ENCODE peak calls at places on chromosomes 7 and 10, in seven cellular contexts. X is skeletal muscle cell, R is IMR-90, V is dorsolateral prefrontal cortex, A is cardiac muscle cell, J is Caco-2, E is NB4. Q is an unnamed sample.

GRCh38 chr10:110311357-110311949 is 6.7 kb upstream of the SMNDC1 start:
- DNase-seq in X (no peak), J (peak), V (no peak), E (peak), R (peak), A (peak), Q (peak)

GRCh38 chr7:43735802-43736603 is 6.7 kb upstream of the COA1 start:
- DNase-seq in E (peak), X (no peak), A (peak), V (no peak), J (peak), R (peak), Q (peak)

GRCh38 chr10:21175797-21176196 is 278.7 kb upstream of the NEBL start:
- DNase-seq in A (no peak), J (no peak), V (no peak), X (no peak), R (no peak), E (no peak), Q (no peak)

GRCh38 chr10:59894114-59894513 is 12.2 kb downstream of the CCDC6 start:
- DNase-seq in X (peak), J (no peak), R (peak), V (peak), A (peak), E (no peak), Q (peak)

GRCh38 chr10:30534465-30535144 is 94.9 kb downstream of the LYZL2 start:
- DNase-seq in R (peak), J (peak), V (peak), A (peak), E (peak), X (no peak), Q (peak)

GRCh38 chr7:131604841-131605279 is 48.4 kb upstream of the PODXL start:
- DNase-seq in X (peak), A (peak), E (no peak), J (no peak), V (no peak), R (peak), Q (peak)

GRCh38 chr7:27802977-27803376 is 63.0 kb downstream of the TAX1BP1 start:
- DNase-seq in A (peak), E (peak), V (no peak), X (peak), J (no peak), R (no peak), Q (peak)

GRCh38 chr7:16989883-16990413 is 108.2 kb upstream of the AGR3 start:
- DNase-seq in X (peak), R (peak), A (peak), J (peak), E (no peak), V (peak), Q (peak)

GRCh38 chr10:62335326-62335725 is 38.8 kb upstream of the ZNF365 start:
- DNase-seq in X (no peak), V (no peak), E (no peak), A (peak), J (no peak), R (peak), Q (peak)

GRCh38 chr7:39280337-39280736 is 285.9 kb upstream of the YAE1 start:
- DNase-seq in R (no peak), A (no peak), J (no peak), V (no peak), X (no peak), E (no peak), Q (no peak)

GRCh38 chr10:3353235-3353634 is 180.7 kb upstream of the PITRM1 start:
- DNase-seq in J (no peak), E (no peak), V (no peak), A (no peak), X (no peak), R (no peak), Q (no peak)

GRCh38 chr10:124283215-124284046 is 135.3 kb downstream of the OAT start:
- DNase-seq in J (no peak), X (no peak), A (no peak), E (no peak), R (no peak), V (no peak), Q (no peak)

GRCh38 chr10:58743466-58744115 is 230.9 kb downstream of the BICC1 start:
- DNase-seq in X (no peak), V (no peak), J (peak), E (no peak), R (peak), A (peak), Q (peak)

GRCh38 chr10:15279236-15279635 is 91.9 kb downstream of the FAM171A1 start:
- DNase-seq in V (no peak), X (no peak), E (no peak), J (no peak), R (no peak), A (no peak), Q (no peak)

GRCh38 chr10:79335470-79336235 is 11.6 kb upstream of the PPIF start:
- DNase-seq in J (no peak), V (peak), X (no peak), A (no peak), E (no peak), R (no peak), Q (no peak)

GRCh38 chr7:98066934-98067507 is 39.6 kb upstream of the LMTK2 start:
- DNase-seq in A (peak), E (no peak), V (no peak), J (peak), R (no peak), X (no peak), Q (peak)

GRCh38 chr7:96311967-96312366 is 9.9 kb downstream of the SLC25A13 start:
- DNase-seq in R (peak), X (no peak), A (peak), J (no peak), V (no peak), E (peak), Q (peak)

GRCh38 chr10:128530301-128530700 is 404.1 kb upstream of the MKI67 start:
- DNase-seq in J (peak), V (no peak), E (peak), A (peak), R (no peak), X (no peak), Q (peak)

GRCh38 chr7:106775552-106775936 is 89.5 kb upstream of the PIK3CG start:
- DNase-seq in X (peak), R (peak), E (peak), V (no peak), J (no peak), A (peak), Q (peak)

GRCh38 chr10:79243211-79244067 is 103.8 kb upstream of the PPIF start:
- DNase-seq in X (no peak), R (no peak), A (no peak), V (peak), J (no peak), E (peak), Q (no peak)

GRCh38 chr7:105820667-105821066 is 55.7 kb downstream of the ATXN7L1 start:
- DNase-seq in X (no peak), J (no peak), R (no peak), E (no peak), A (no peak), V (no peak), Q (no peak)

GRCh38 chr7:146661929-146662328 is 545.3 kb downstream of the CNTNAP2 start:
- DNase-seq in V (no peak), J (no peak), E (no peak), R (no peak), A (no peak), X (no peak), Q (no peak)

GRCh38 chr10:23080211-23080724 is 15.1 kb upstream of the MSRB2 start:
- DNase-seq in R (no peak), J (no peak), E (no peak), X (no peak), A (no peak), V (no peak), Q (no peak)

GRCh38 chr10:484925-485661 is 204.4 kb downstream of the DIP2C start:
- DNase-seq in X (no peak), A (no peak), E (no peak), V (peak), J (no peak), R (no peak), Q (no peak)

GRCh38 chr7:83947260-83947659 is 247.3 kb downstream of the SEMA3A start:
- DNase-seq in A (peak), J (peak), V (no peak), X (no peak), E (peak), R (no peak), Q (peak)

GRCh38 chr10:126243976-126244375 is 144.3 kb downstream of the ADAM12 start:
- DNase-seq in J (no peak), A (peak), E (no peak), X (peak), V (no peak), R (peak), Q (peak)

GRCh38 chr7:108000875-108001758 is 1.8 kb downstream of the LAMB1 start:
- DNase-seq in R (peak), J (peak), X (no peak), A (peak), E (no peak), V (peak), Q (peak)

GRCh38 chr7:128446306-128446705 is 9.4 kb upstream of the HILPDA start:
- DNase-seq in J (no peak), E (no peak), X (no peak), A (no peak), R (no peak), V (no peak), Q (no peak)

GRCh38 chr10:31584789-31585406 is 265.9 kb downstream of the ZEB1 start:
- DNase-seq in V (no peak), X (no peak), J (no peak), A (no peak), E (no peak), R (no peak), Q (no peak)

GRCh38 chr10:70761031-70761601 is 24.1 kb downstream of the TBATA start:
- DNase-seq in E (peak), V (no peak), R (no peak), J (peak), X (no peak), A (peak), Q (peak)

GRCh38 chr10:74332398-74332797 is 181.4 kb downstream of the ADK start:
- DNase-seq in J (no peak), R (peak), E (no peak), A (no peak), V (no peak), X (peak), Q (no peak)

GRCh38 chr10:93867481-93867880 is 26.3 kb upstream of the SLC35G1 start:
- DNase-seq in R (no peak), E (peak), J (no peak), X (no peak), V (no peak), A (no peak), Q (no peak)

DNA sequence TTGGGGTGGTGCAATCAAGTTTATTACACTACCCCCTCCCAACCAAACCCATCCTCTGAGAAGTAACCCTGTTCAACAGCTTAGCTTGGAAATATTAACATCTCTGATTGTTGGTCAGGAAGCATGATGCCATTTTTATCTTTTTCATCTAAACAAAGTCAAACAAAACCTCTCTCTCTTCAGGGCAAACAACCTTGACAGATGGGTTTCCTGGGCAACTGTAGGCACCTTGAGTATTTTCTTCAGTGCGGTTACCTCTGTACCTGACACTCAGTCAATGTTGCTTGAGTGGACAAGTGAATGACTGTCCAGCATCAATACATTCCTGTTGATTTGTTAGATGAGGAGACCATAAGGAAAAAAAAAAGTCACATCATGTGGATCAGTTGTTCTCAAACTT is 183.6 kb downstream of the NRP1 start:
- DNase-seq in A (no peak), E (no peak), X (no peak), R (no peak), V (no peak), J (no peak), Q (no peak)
- H3K4me3 ChIP-seq in A (no peak), E (no peak), X (no peak), R (no peak), V (no peak), J (no peak), Q (no peak)

GRCh38 chr7:156984209-156984891 is 26.1 kb downstream of the MNX1 start:
- DNase-seq in E (no peak), J (no peak), R (peak), X (peak), A (peak), V (no peak), Q (peak)
- H3K4me3 ChIP-seq in E (no peak), J (no peak), R (no peak), X (peak), A (no peak), V (no peak), Q (no peak)

GRCh38 chr7:37740398-37740797 is 56.8 kb downstream of the GPR141 start:
- DNase-seq in R (no peak), J (no peak), A (no peak), V (no peak), X (no peak), E (no peak), Q (no peak)
- H3K4me3 ChIP-seq in R (no peak), J (no peak), A (no peak), V (no peak), X (no peak), E (no peak), Q (no peak)

GRCh38 chr10:113283189-113283588 is 269.7 kb upstream of the HABP2 start:
- DNase-seq in E (no peak), V (no peak), X (no peak), R (no peak), A (no peak), J (peak), Q (no peak)
- H3K4me3 ChIP-seq in E (no peak), V (no peak), X (no peak), R (no peak), A (no peak), J (no peak), Q (no peak)

GRCh38 chr10:44863344-44864041 is 47.6 kb upstream of the TMEM72 start:
- DNase-seq in A (no peak), R (no peak), V (no peak), J (peak), X (no peak), E (no peak), Q (no peak)

GRCh38 chr10:44862917-44863316 is 48.2 kb upstream of the TMEM72 start:
- DNase-seq in X (no peak), E (no peak), A (no peak), J (no peak), V (no peak), R (no peak), Q (no peak)

GRCh38 chr10:44865289-44865671 is 45.9 kb upstream of the TMEM72 start:
- DNase-seq in E (peak), R (no peak), X (no peak), V (no peak), A (peak), J (peak), Q (no peak)

GRCh38 chr10:44864637-44865288 is 46.4 kb upstream of the TMEM72 start:
- DNase-seq in V (peak), X (peak), J (peak), A (peak), R (peak), E (peak), Q (peak)

GRCh38 chr10:44864042-44864436 is 47.1 kb upstream of the TMEM72 start:
- DNase-seq in J (peak), V (peak), R (no peak), A (peak), E (no peak), X (no peak), Q (no peak)
- H3K4me3 ChIP-seq in J (peak), V (peak), R (no peak), A (peak), E (no peak), X (peak), Q (peak)

GRCh38 chr7:116673504-116673865 is 1.5 kb downstream of the MET start:
- DNase-seq in A (no peak), J (no peak), V (no peak), X (no peak), E (no peak), R (no peak), Q (no peak)

GRCh38 chr7:116671111-116671510 is 885 bp upstream of the MET start:
- DNase-seq in X (no peak), A (no peak), V (no peak), J (no peak), E (no peak), R (no peak), Q (no peak)

GRCh38 chr7:116674508-116675173 is 2.6 kb downstream of the MET start:
- DNase-seq in V (no peak), R (peak), J (no peak), X (no peak), E (no peak), A (no peak), Q (no peak)

GRCh38 chr7:116671681-116672595 is at the start of gene MET:
- DNase-seq in X (no peak), E (peak), R (peak), J (peak), V (peak), A (peak), Q (peak)

DNA sequence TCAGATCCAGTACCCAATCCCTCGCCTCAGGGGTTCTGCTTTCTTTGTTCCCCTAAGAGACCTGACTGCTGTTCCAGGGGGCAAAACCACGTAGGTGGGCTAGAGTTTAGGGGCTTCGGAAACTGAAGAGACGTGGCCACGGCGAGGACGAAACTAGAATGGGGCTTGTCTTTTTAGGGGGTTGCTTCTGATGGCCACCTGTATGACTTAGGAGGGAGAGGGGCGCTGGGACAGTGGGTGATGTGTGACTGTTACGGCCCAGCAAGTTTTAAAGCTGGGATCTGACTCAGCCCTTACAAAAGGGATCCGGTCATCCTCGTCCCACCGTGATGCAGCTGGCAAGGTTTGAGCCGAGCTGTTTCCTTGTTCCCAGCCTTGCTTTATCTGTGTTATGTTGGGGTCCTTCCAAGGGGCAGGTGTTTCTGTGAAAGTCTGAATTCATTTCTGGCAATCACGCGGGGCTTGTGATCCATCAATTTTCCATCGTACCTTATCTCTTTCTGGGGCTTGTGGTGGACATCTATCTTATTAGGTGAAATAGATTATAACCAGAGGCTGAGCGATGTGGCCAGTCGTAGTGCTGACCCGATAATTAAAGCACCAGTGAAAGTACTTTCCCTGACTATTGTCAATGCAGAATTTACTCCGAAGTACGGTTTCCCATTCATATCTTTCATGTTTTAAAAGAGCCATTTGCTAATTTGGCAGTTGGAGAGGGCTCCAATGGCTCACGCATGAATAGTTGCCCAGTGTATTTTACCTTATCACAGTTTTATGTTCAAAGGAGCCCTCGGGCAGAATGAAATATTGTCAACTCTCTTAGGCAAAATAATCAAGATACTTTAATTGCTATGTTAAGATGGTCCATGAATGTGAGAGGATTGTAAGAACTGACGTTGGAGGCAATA is 854 bp downstream of the MET start:
- DNase-seq in X (no peak), R (peak), V (peak), A (peak), J (peak), E (no peak), Q (peak)
- H3K4me3 ChIP-seq in X (peak), R (peak), V (peak), A (peak), J (peak), E (no peak), Q (peak)

DNA sequence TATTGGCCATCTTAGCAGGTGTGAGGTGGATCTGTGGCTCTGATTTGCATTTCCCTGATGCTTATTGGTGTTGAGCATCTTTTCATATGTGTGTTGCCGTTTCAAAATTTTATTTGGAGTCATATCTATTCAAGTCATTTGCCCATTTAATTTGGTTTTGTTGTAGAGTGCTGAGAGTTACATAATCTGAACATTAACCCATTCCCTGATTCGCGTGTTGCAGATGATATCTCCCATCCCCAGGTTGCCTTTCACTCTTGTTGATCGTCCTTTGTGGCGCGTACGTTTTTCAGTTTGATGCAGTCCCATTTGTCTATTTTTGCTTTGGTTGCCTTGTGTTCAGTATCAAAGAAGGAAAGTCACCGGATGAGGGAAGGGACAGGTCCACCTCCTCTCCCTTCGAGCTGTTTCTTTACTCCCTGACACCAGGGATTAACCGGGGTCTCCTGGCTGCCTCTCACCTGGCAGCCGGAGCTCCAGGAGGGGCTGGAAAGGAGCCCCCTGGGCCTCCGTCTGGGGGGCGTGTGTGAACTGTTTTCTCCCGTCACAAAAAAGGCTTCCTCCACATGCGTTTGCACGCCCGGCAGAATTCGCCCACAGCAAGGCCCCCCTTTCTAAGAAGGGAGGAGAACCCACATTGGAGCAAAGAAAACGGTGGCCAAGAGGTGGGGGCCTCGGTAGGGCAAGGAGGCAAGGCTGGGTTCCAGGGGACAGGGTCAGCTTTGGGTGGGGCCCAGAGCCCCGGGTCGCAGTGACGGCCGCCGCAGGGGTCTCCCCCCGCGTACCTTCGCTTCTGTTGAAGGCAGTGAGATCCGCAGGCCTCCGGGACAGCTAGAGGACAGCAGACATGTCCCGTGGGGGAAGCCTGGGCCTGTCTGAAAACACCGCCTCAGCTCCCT is 8.3 kb downstream of the MNX1 start:
- DNase-seq in A (no peak), V (no peak), J (no peak), E (no peak), X (no peak), R (no peak), Q (no peak)
- H3K4me3 ChIP-seq in A (no peak), V (no peak), J (no peak), E (no peak), X (no peak), R (no peak), Q (no peak)

DNA sequence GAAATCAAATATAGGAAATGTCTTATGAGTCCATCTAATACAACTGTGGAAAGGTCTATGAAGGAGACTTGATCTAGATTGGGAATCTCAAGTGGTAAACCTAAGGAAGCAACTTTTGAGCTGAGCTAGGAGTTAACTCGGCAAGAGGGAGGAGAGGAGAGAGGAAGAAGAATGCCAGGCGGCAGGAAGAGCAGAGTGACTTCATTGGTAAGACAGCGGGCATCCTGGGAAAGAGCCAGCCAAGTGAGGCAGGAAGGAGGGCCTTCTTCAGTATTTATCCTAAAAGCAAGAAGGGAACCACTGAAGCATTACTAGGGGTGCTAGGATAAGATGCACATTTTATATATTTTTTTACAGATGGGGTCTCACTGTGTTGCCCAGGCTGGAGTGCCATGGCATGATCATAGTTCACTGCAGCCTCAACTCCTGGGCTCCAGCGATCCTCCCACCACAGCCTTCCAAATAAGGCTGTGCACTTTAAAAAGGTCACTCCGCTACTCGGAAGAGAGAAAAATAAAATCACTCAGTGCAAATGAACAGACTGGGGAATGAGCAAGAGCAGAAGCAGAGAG is 2.0 kb downstream of the BCL7B start:
- DNase-seq in R (no peak), A (peak), E (no peak), X (no peak), J (no peak), V (no peak), Q (no peak)
- H3K4me3 ChIP-seq in R (no peak), A (no peak), E (peak), X (no peak), J (peak), V (no peak), Q (peak)

Q was measured in fibroblast of pulmonary artery.